ENCODE peak calls at places on chromosomes 13 and 19, in seven cellular contexts. O is HCT116, U is HepG2, F is GM12878, K is SK-N-SH, H is K562, G is H1. T is an unnamed sample.

GRCh38 chr13:97005631-97006262 is 11.5 kb upstream of the OXGR1 start:
- DNase-seq in O (no peak), U (no peak), F (no peak), K (no peak), H (no peak), G (no peak), T (no peak)

GRCh38 chr19:33333151-33333550 is 30.8 kb upstream of the CEBPA start:
- DNase-seq in O (no peak), U (no peak), F (no peak), K (no peak), H (no peak), G (no peak), T (no peak)

GRCh38 chr19:49887653-49888477 is 8.8 kb downstream of the IL4I1 start:
- DNase-seq in O (no peak), U (no peak), F (no peak), K (no peak), H (no peak), G (no peak), T (no peak)

GRCh38 chr19:42249149-42249750 is 5.7 kb downstream of the ERF start:
- DNase-seq in O (no peak), U (no peak), F (no peak), K (no peak), H (no peak), G (no peak), T (no peak)

GRCh38 chr13:50617134-50617721 is 226.3 kb downstream of the DLEU7 start:
- DNase-seq in O (peak; percentile 29), U (no peak), F (no peak), K (no peak), H (no peak), G (no peak), T (no peak)

GRCh38 chr13:34070544-34071303 is 252.8 kb downstream of the RFC3 start:
- DNase-seq in O (no peak), U (peak; percentile 9), F (no peak), K (no peak), H (no peak), G (no peak), T (no peak)

GRCh38 chr13:26052136-26052736 is 420 bp upstream of the SHISA2 start:
- DNase-seq in O (no peak), U (no peak), F (no peak), K (peak; percentile 27), H (no peak), G (peak; percentile 75), T (no peak)

GRCh38 chr13:52405369-52405766 is 604 bp downstream of the THSD1 start:
- DNase-seq in O (no peak), U (no peak), F (no peak), K (peak; percentile 41), H (no peak), G (no peak), T (no peak)

GRCh38 chr13:104565888-104566287 is 1499.7 kb upstream of the SLC10A2 start:
- DNase-seq in O (no peak), U (no peak), F (no peak), K (no peak), H (no peak), G (no peak), T (no peak)

GRCh38 chr19:51701468-51702100 is 8.5 kb downstream of the SPACA6 start:
- DNase-seq in O (no peak), U (no peak), F (no peak), K (peak; percentile 2), H (peak; percentile 48), G (no peak), T (no peak)

GRCh38 chr19:42113641-42114348 is 18.5 kb downstream of the POU2F2 start:
- DNase-seq in O (peak; percentile 64), U (peak; percentile 33), F (peak; percentile 40), K (no peak), H (no peak), G (no peak), T (peak; percentile 50)

GRCh38 chr13:112455476-112456059 is 79.4 kb downstream of the SPACA7 start:
- DNase-seq in O (no peak), U (no peak), F (no peak), K (no peak), H (no peak), G (peak; percentile 27), T (no peak)

GRCh38 chr13:111791131-111791530 is 275.8 kb upstream of the SOX1 start:
- DNase-seq in O (no peak), U (no peak), F (no peak), K (no peak), H (no peak), G (no peak), T (no peak)

GRCh38 chr19:28242317-28242927 is 970.5 kb downstream of the UQCRFS1 start:
- DNase-seq in O (no peak), U (no peak), F (no peak), K (peak; percentile 44), H (peak; percentile 67), G (peak; percentile 75), T (peak; percentile 60)

GRCh38 chr13:52162279-52163101 is 3.1 kb upstream of the NEK3 start:
- DNase-seq in O (peak; percentile 35), U (peak; percentile 97), F (no peak), K (no peak), H (no peak), G (no peak), T (no peak)

GRCh38 chr19:38850976-38851621 is 1.3 kb upstream of the HNRNPL start:
- DNase-seq in O (no peak), U (no peak), F (no peak), K (peak; percentile 32), H (peak; percentile 60), G (peak; percentile 69), T (no peak)

GRCh38 chr19:7789447-7789846 is 26.4 kb downstream of the CLEC4M start:
- DNase-seq in O (no peak), U (no peak), F (no peak), K (peak; percentile 17), H (no peak), G (peak; percentile 89), T (no peak)

GRCh38 chr13:33018886-33019285 is 2.7 kb downstream of the KL start:
- DNase-seq in O (no peak), U (no peak), F (no peak), K (no peak), H (no peak), G (no peak), T (no peak)

GRCh38 chr13:101127741-101128353 is 288.5 kb downstream of the NALCN start:
- DNase-seq in O (peak; percentile 21), U (peak; percentile 33), F (no peak), K (peak; percentile 53), H (peak; percentile 27), G (no peak), T (peak; percentile 44)

GRCh38 chr19:48999481-49000325 is 6.0 kb downstream of the RUVBL2 start:
- DNase-seq in O (no peak), U (no peak), F (no peak), K (peak; percentile 65), H (peak; percentile 60), G (peak; percentile 88), T (no peak)

GRCh38 chr13:112974125-112974524 is 5.1 kb downstream of the MCF2L start:
- DNase-seq in O (no peak), U (no peak), F (no peak), K (no peak), H (no peak), G (no peak), T (no peak)

GRCh38 chr19:33904681-33905080 is 108.0 kb downstream of the KCTD15 start:
- DNase-seq in O (no peak), U (peak; percentile 14), F (no peak), K (peak; percentile 40), H (no peak), G (peak; percentile 62), T (no peak)

DNA sequence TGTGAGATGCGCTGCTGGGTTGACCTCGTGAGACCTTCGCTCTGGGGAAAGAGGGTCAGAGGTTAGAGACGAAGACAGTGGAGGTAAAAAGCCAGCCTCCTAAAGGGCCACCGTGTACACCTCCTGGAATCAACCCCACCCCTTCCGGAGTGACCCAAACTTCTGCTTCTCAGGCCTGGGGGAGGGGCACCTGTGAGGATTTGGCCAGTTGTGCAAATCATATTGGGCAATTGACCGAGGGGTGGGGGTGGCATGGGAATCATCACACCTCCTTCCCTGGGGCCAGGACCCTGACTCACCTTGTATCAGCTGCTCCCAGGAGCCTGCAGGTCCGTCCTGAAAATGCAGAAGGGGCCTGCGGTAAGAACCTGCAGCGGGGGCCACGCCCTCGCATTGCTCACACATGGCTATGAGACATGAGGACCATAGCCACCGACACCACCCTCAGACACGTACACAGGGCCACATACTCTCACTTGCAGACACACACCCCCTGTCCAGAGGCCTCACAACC is 2.8 kb downstream of the TNFSF14 start:
- DNase-seq in O (no peak), U (no peak), F (no peak), K (no peak), H (peak; percentile 53), G (no peak), T (no peak)
- TF ChIP-seq YY1 in O (no peak), U (no peak), F (no peak), K (no peak), H (no peak), G (no peak), T (no peak)

DNA sequence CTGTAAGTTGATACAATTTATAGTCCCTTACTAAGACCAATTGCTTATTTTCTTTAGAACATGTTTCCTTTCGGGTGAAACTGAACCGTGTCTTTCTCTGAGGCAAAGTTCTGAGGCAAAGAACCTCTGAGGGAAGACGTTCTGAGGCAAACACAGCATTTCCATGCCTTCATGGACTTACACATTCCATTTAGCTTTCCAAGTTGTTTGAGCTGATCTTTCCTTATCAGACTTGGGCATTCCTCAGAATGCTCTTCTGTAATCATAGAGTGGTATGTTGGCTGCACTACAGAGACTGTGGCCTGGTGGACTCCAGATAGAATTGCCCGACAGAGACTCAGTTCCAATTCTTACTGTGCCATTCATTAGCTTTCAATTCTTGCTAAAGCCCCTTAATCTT is 579.0 kb downstream of the KCTD12 start:
- DNase-seq in O (no peak), U (no peak), F (no peak), K (no peak), H (no peak), G (no peak), T (no peak)
- H3K9ac ChIP-seq in O (no peak overlapping the region), U (no peak overlapping the region), F (no peak overlapping the region), K (no peak overlapping the region), H (no peak overlapping the region), G (no peak overlapping the region), T (no peak overlapping the region)

GRCh38 chr19:10135551-10136334 is 16.0 kb upstream of the EIF3G start:
- DNase-seq in O (no peak), U (no peak), F (no peak), K (no peak), H (no peak), G (no peak), T (no peak)
- H3K36me3 ChIP-seq in O (peaks cover 33% of the 10 kb centered on the region), U (peaks cover 63% of the 10 kb centered on the region), F (peaks cover 53% of the 10 kb centered on the region), K (peaks cover 63% of the 10 kb centered on the region), H (peaks cover 95% of the 10 kb centered on the region), G (peaks cover 38% of the 10 kb centered on the region), T (peaks cover 95% of the 10 kb centered on the region)

GRCh38 chr19:45469132-45469834 is 1.5 kb downstream of the FOSB start:
- DNase-seq in O (peak; percentile 76), U (peak; percentile 87), F (peak; percentile 78), K (peak; percentile 92), H (peak; percentile 97), G (peak; percentile 95), T (no peak)

GRCh38 chr19:45468803-45469131 is 971 bp downstream of the FOSB start:
- DNase-seq in O (no peak), U (no peak), F (no peak), K (no peak), H (peak; percentile 23), G (no peak), T (no peak)

GRCh38 chr19:45470147-45471081 is 2.6 kb downstream of the FOSB start:
- DNase-seq in O (no peak), U (no peak), F (no peak), K (no peak), H (peak; percentile 30), G (no peak), T (no peak)

GRCh38 chr19:45471116-45471865 is 3.5 kb downstream of the FOSB start:
- DNase-seq in O (no peak), U (no peak), F (no peak), K (no peak), H (no peak), G (no peak), T (no peak)

GRCh38 chr19:45469835-45470146 is 2.0 kb downstream of the FOSB start:
- DNase-seq in O (no peak), U (peak; percentile 85), F (no peak), K (peak; percentile 93), H (peak; percentile 95), G (no peak), T (no peak)
- TF ChIP-seq YY1 in O (no peak), U (no peak), F (peak; percentile 6), K (no peak), H (peak; percentile 46), G (no peak), T (no peak)

T was measured in NT2/D1.